ENCODE peak calls at places on chromosomes 4 and X, in ten cellular contexts. M is HFF-Myc, N is fibroblast of lung, E is AG04449, A is A549, H is neural crest cell, W is GM20000, C is spleen, G is IMR-90, V is heart right ventricle. F is an unnamed sample.

GRCh38 chr4:169268951-169269781 is 1.6 kb downstream of the SH3RF1 start:
- DNase-seq in M (no peak), N (peak), E (peak), A (peak), H (no peak), W (no peak), C (no peak), G (peak), V (no peak), F (peak)

GRCh38 chr4:107359208-107359607 is 323.1 kb upstream of the DKK2 start:
- DNase-seq in M (no peak), N (no peak), E (no peak), A (no peak), H (no peak), W (no peak), C (no peak), G (no peak), V (no peak), F (no peak)

GRCh38 chrX:48648299-48648698 is 35.3 kb upstream of the WAS start:
- DNase-seq in M (peak), N (peak), E (no peak), A (peak), H (no peak), W (peak), C (peak), G (peak), V (peak), F (peak)

GRCh38 chr4:83757121-83757621 is 221.3 kb downstream of the GPAT3 start:
- DNase-seq in M (no peak), N (no peak), E (no peak), A (no peak), H (no peak), W (no peak), C (no peak), G (no peak), V (no peak), F (no peak)

GRCh38 chr4:48033825-48034413 is 17.3 kb downstream of the NIPAL1 start:
- DNase-seq in M (no peak), N (no peak), E (no peak), A (peak), H (peak), W (no peak), C (no peak), G (peak), V (no peak), F (no peak)

GRCh38 chr4:87574996-87575395 is 33.3 kb upstream of the DSPP start:
- DNase-seq in M (no peak), N (no peak), E (no peak), A (no peak), H (no peak), W (no peak), C (no peak), G (no peak), V (no peak), F (no peak)

GRCh38 chrX:23383411-23383810 is 48.8 kb downstream of the PTCHD1 start:
- DNase-seq in M (peak), N (peak), E (no peak), A (no peak), H (no peak), W (no peak), C (no peak), G (peak), V (no peak), F (no peak)

GRCh38 chrX:123818243-123818642 is 41.6 kb upstream of the XIAP start:
- DNase-seq in M (no peak), N (peak), E (peak), A (peak), H (no peak), W (no peak), C (no peak), G (peak), V (no peak), F (no peak)

GRCh38 chrX:2705036-2705435 is 13.9 kb downstream of the CD99 start:
- DNase-seq in M (no peak), N (peak), E (no peak), A (no peak), H (no peak), W (no peak), C (peak), G (no peak), V (no peak), F (no peak)

GRCh38 chr4:80295331-80295730 is 28.9 kb downstream of the FGF5 start:
- DNase-seq in M (no peak), N (no peak), E (no peak), A (no peak), H (no peak), W (no peak), C (no peak), G (no peak), V (no peak), F (no peak)

GRCh38 chrX:11190745-11191510 is 79.8 kb downstream of the HCCS start:
- DNase-seq in M (no peak), N (no peak), E (no peak), A (no peak), H (no peak), W (no peak), C (no peak), G (no peak), V (no peak), F (no peak)

GRCh38 chrX:103845165-103845653 is 13.2 kb upstream of the RAB9B start:
- DNase-seq in M (peak), N (peak), E (peak), A (peak), H (peak), W (peak), C (no peak), G (peak), V (peak), F (peak)
- TF ChIP-seq CTCF in M (peak), N (peak), E (peak), A (peak), H (peak), W (peak), C (peak), G (peak), V (peak), F (peak)

GRCh38 chr4:183072181-183072580 is 26.9 kb upstream of the WWC2 start:
- DNase-seq in M (no peak), N (no peak), E (no peak), A (no peak), H (no peak), W (no peak), C (no peak), G (peak), V (no peak), F (no peak)

GRCh38 chr4:183071222-183071621 is 27.8 kb upstream of the WWC2 start:
- DNase-seq in M (no peak), N (no peak), E (no peak), A (no peak), H (no peak), W (no peak), C (no peak), G (no peak), V (no peak), F (no peak)

GRCh38 chr4:183074288-183074990 is 24.6 kb upstream of the WWC2 start:
- DNase-seq in M (no peak), N (no peak), E (no peak), A (peak), H (no peak), W (no peak), C (no peak), G (peak), V (no peak), F (no peak)

GRCh38 chr4:183078634-183079033 is 20.4 kb upstream of the WWC2 start:
- DNase-seq in M (no peak), N (no peak), E (no peak), A (peak), H (no peak), W (no peak), C (no peak), G (no peak), V (no peak), F (no peak)

DNA sequence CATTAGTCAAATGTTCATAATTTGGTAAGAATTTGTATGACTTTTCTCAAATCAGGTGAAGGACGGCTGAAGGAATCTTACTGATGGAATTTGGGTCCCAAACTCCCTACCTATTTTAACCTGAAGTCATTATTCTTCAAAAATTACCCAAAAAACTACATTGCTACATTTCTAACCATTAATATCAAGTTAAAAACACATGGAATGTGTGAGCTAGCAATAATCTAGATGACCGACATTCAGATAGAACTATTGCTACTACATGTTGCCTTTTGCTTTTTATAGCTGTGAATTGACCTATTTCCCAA is 25.3 kb upstream of the WWC2 start:
- DNase-seq in M (no peak), N (no peak), E (no peak), A (no peak), H (no peak), W (no peak), C (no peak), G (no peak), V (no peak), F (no peak)
- TF ChIP-seq CTCF in M (no peak), N (no peak), E (no peak), A (peak), H (peak), W (no peak), C (no peak), G (no peak), V (no peak), F (no peak)

DNA sequence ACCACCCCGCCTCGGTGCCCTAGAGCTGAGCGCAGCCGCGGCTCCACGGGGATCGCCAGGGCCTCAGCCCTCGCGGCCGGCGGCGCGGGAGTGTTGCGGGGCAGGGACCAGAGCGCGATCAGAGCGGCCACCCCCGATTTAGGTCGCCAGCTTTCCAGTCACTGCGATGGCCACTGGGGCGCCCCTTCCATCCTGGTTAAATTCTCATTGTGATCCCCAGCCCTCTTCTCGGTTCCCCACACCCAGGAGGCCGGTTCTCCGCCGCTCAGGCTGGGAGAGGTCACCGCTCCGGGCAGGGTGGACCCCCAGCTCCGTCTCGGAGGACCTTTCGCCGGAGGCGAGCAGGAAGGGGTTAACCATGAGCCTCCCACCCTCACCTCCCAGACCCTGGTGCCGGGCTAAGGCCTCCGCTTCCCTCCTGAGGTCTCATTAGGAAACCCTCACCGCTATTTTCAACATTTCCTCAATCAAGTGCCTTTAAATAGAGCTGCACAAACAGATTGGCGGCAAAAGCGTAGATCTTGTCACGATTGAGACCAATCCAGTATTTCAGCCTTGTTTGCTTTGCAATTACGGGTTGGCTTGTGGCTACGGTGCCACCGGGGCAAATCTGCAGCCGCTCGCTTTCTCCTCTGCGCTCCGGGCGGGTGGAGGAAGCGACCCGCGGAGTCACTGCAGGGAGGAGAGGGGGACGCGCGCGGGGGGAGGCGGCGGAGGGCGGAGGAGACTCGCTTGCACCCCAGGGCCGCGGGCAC is 8.3 kb upstream of the HAND2 start:
- DNase-seq in M (no peak), N (no peak), E (no peak), A (no peak), H (no peak), W (peak), C (peak), G (no peak), V (peak), F (no peak)
- TF ChIP-seq CTCF in M (no peak), N (no peak), E (no peak), A (no peak), H (no peak), W (no peak), C (no peak), G (no peak), V (no peak), F (no peak)

GRCh38 chr4:128565565-128566186 is 243.8 kb upstream of the JADE1 start:
- DNase-seq in M (no peak), N (peak), E (no peak), A (peak), H (peak), W (peak), C (no peak), G (no peak), V (peak), F (no peak)
- TF ChIP-seq CTCF in M (peak), N (peak), E (peak), A (peak), H (peak), W (peak), C (peak), G (peak), V (peak), F (peak)

GRCh38 chrX:10085223-10085622 is 71.6 kb upstream of the CLCN4 start:
- DNase-seq in M (no peak), N (no peak), E (no peak), A (no peak), H (no peak), W (no peak), C (no peak), G (no peak), V (no peak), F (no peak)
- TF ChIP-seq CTCF in M (no peak), N (no peak), E (no peak), A (no peak), H (no peak), W (no peak), C (no peak), G (no peak), V (no peak), F (no peak)

GRCh38 chr4:53852343-53852742 is 212.1 kb downstream of the CHIC2 start:
- DNase-seq in M (no peak), N (peak), E (peak), A (no peak), H (no peak), W (no peak), C (no peak), G (peak), V (no peak), F (peak)
- TF ChIP-seq CTCF in M (no peak), N (no peak), E (no peak), A (no peak), H (no peak), W (no peak), C (no peak), G (no peak), V (no peak), F (no peak)

GRCh38 chr4:143771269-143771668 is 70.8 kb upstream of the FREM3 start:
- DNase-seq in M (no peak), N (no peak), E (no peak), A (no peak), H (no peak), W (no peak), C (no peak), G (no peak), V (no peak), F (no peak)

DNA sequence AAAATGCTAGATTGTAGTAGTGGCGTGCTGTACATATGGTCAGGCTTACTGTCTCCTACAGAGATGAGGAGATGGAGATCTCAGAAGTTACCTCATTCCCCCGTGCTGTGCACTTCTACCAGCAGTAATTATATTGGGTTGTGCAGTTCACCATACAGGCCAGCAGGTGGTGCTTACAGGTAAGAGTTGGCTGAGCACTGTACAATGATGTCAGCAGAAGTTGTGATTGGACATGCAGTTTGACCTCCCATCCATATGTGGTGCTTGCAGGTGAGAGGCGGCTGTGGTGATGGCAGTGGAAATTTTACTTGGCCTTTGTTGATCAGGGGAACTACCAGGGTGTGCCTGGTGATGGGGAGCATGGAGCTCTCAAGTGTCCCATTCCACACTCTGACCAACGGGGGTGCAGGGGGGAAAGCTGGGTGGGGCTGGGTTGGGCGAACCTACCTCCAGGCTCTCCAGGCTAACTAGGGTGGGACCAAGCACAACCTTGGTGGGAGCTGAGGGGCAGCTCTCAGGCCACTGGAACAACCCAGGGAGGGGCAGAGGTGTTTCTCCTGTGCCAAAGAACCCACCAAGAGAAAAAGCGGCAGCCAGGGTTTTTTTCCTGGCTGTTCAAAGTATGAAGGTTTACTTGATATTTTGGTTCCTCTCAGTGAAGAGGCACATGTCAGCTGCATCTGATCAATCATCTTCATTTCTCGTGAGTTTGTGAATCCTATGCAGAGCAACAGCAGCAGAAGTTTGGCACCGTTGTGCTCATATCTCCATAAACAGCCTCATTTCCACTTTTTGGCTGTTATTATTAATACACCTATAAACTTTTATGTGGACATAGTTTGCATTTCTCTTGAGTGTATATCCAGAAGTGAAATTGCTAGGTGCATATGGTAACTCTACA is 73.8 kb upstream of the FREM3 start:
- DNase-seq in M (peak), N (peak), E (no peak), A (peak), H (peak), W (peak), C (no peak), G (peak), V (no peak), F (no peak)
- TF ChIP-seq CTCF in M (peak), N (peak), E (peak), A (peak), H (peak), W (peak), C (peak), G (peak), V (peak), F (peak)

DNA sequence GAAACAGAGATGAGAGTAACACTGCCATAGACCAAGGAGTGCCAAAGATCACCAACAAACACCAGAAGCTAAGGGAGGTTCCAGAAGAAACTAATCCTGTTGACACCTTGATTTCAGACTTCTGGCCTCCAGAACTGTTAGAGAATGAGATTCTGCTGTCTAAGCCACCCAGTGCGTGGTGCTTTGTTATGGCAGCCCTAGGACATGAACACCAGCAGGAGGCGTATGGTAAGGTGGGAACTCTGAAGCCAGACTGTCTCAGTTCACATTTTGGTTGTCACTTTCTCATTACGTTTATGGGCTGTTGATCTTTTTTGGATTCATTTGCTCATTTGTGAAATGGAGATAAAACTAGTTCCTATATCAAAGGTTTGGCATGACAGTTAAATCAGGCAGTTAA is 142.9 kb downstream of the DCHS2 start:
- DNase-seq in M (no peak), N (no peak), E (no peak), A (no peak), H (no peak), W (no peak), C (no peak), G (no peak), V (no peak), F (no peak)
- TF ChIP-seq CTCF in M (no peak), N (no peak), E (no peak), A (no peak), H (no peak), W (no peak), C (no peak), G (no peak), V (no peak), F (no peak)

F was measured in BJ.